ENCODE peak calls at places on chromosomes 3 and 15, in six cellular contexts. Q, I, O, N, T and W are unnamed samples.

GRCh38 chr3:84547971-84548970 is 410.5 kb upstream of the CADM2 start:
- DNase-seq in O (peak), N (no peak), Q (no peak), I (peak), T (no peak), W (no peak)

GRCh38 chr3:115580566-115580965 is 42.7 kb upstream of the GAP43 start:
- DNase-seq in Q (no peak), T (no peak), O (no peak), N (no peak), I (no peak), W (no peak)

GRCh38 chr3:22156868-22157267 is 405.9 kb upstream of the ZNF385D start:
- DNase-seq in O (no peak), Q (no peak), T (no peak), N (no peak), I (no peak), W (no peak)

GRCh38 chr3:141448606-141449216 is 38.1 kb upstream of the RASA2 start:
- DNase-seq in O (peak), I (no peak), T (no peak), N (no peak), Q (no peak), W (no peak)

GRCh38 chr3:167814441-167814951 is 79.0 kb downstream of the SERPINI1 start:
- DNase-seq in T (peak), Q (no peak), O (peak), I (no peak), N (no peak), W (peak)

GRCh38 chr3:30075514-30075913 is 530.9 kb upstream of the TGFBR2 start:
- DNase-seq in O (no peak), N (no peak), T (no peak), I (no peak), Q (no peak), W (no peak)

GRCh38 chr3:38143511-38143910 is 5.0 kb downstream of the MYD88 start:
- DNase-seq in T (no peak), Q (no peak), O (no peak), N (no peak), I (no peak), W (no peak)

GRCh38 chr3:29071077-29071634 is 209.7 kb upstream of the RBMS3 start:
- DNase-seq in I (no peak), Q (no peak), N (no peak), O (peak), T (no peak), W (no peak)

GRCh38 chr3:13093687-13094086 is 20.5 kb upstream of the IQSEC1 start:
- DNase-seq in Q (no peak), T (no peak), N (no peak), O (no peak), I (no peak), W (no peak)

GRCh38 chr15:73233623-73234022 is 135.1 kb downstream of the HCN4 start:
- DNase-seq in Q (no peak), I (no peak), N (no peak), T (no peak), O (peak), W (no peak)

GRCh38 chr3:141366285-141367037 is 1.8 kb upstream of the ZBTB38 start:
- DNase-seq in Q (peak), T (peak), N (peak), O (peak), I (no peak), W (no peak)

GRCh38 chr3:185552358-185552877 is at the start of gene LIPH:
- DNase-seq in T (no peak), O (peak), N (no peak), I (no peak), Q (no peak), W (no peak)

GRCh38 chr3:9590282-9590791 is 36.7 kb upstream of the LHFPL4 start:
- DNase-seq in Q (no peak), T (no peak), I (no peak), N (no peak), O (no peak), W (no peak)

GRCh38 chr3:141514382-141514781 is 27.6 kb downstream of the RASA2 start:
- DNase-seq in Q (no peak), I (no peak), T (no peak), O (no peak), N (no peak), W (no peak)

GRCh38 chr15:65130941-65131340 is 2.7 kb downstream of the PDCD7 start:
- DNase-seq in T (no peak), N (no peak), O (no peak), Q (no peak), I (no peak), W (no peak)

GRCh38 chr3:13894096-13894811 is 14.4 kb upstream of the WNT7A start:
- DNase-seq in N (peak), O (no peak), I (no peak), Q (no peak), T (no peak), W (no peak)

GRCh38 chr15:38623744-38624143 is 59.1 kb upstream of the RASGRP1 start:
- DNase-seq in T (no peak), I (no peak), Q (no peak), O (no peak), N (no peak), W (no peak)

GRCh38 chr3:139111392-139112229 is 66.9 kb upstream of the PRR23C start:
- DNase-seq in O (peak), N (peak), Q (peak), I (peak), T (peak), W (no peak)

GRCh38 chr3:138317687-138318086 is 12.0 kb downstream of the NME9 start:
- DNase-seq in N (no peak), Q (no peak), O (no peak), T (no peak), I (peak), W (no peak)

GRCh38 chr3:40381904-40382616 is 4.9 kb upstream of the ENTPD3 start:
- DNase-seq in O (no peak), Q (no peak), I (no peak), N (no peak), T (no peak), W (no peak)

GRCh38 chr3:112647122-112647521 is 6.2 kb upstream of the CCDC80 start:
- DNase-seq in T (no peak), N (peak), O (peak), I (no peak), Q (no peak), W (no peak)
- H3K4me3 ChIP-seq in T (no peak), N (no peak), O (no peak), I (no peak), Q (no peak), W (no peak)

DNA sequence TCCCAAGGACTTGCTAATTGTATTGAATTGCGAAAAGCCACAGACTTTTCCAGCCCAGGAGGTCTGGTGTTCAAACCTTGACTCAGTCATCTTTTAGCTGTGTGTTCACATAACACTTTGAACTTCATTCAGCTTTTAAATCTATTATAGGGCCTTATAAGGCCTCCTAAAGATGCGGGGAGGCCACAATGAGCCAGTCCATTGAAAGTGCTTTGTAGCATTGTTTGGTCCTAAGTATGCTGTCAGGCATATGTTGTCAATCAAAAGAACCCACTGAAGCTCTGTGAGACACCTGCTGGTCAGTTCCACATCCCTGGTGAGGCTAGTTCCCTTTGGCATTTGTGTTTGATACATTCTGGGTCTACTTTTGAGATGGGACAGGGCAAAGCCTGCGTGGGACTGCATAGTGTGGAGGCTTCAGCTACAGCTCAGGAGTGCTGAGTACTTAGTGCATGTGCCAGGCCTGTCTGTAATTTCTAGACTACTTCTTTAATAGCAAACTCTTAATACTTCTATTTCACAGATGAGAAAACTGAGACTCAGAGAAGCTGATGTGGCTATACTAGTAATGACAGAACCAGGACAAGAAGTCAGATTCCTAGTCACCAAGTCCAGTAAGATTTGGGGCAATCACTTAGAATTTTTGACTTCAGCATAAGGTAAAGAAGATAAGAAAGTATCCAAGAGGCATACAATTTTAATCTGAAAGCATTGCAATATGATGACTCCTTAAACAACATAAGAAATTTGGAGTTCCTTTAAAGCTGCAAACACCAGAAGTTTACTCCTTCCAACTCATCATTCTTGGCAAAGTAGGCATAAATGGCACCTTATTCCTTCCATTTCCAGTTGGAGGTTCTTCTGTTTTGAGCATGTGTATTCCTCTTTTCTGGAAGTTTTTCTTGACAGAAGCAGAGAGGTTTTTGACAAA is 213.0 kb downstream of the PDCD6IP start:
- DNase-seq in Q (no peak), I (no peak), O (peak), T (no peak), N (no peak), W (no peak)
- TF ChIP-seq CTCF in Q (no peak), I (peak), O (no peak), T (no peak), N (peak), W (no peak)

GRCh38 chr3:46892285-46893145 is 15.0 kb downstream of the PTH1R start:
- DNase-seq in T (peak), Q (peak), I (peak), N (peak), O (peak), W (peak)
- H3K4me3 ChIP-seq in T (peak), Q (peak), I (peak), N (peak), O (peak), W (peak)

DNA sequence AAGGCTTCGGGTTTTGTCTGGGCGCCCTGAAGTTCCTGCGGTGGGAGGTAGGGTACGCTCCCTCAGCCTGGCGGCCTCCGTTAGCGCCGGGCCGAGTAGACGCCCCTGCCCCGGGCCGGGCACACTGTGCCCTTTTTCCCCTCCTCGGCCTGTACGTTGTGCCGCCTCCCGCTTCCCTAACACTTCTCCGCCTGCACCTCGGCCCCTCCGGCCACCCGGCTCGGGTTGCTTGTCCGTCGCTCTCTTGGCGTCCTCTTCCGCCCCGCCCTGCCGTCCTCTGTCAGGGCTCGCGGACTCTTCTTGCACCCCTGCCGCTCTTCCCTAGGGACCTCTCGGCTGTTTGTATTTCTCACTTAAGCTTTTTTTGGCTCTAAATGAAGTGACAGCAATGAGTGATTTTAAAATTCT is 384 bp downstream of the KNL1 start:
- DNase-seq in O (peak), N (peak), I (peak), T (no peak), Q (no peak), W (no peak)
- TF ChIP-seq CTCF in O (peak), N (no peak), I (no peak), T (no peak), Q (no peak), W (no peak)

DNA sequence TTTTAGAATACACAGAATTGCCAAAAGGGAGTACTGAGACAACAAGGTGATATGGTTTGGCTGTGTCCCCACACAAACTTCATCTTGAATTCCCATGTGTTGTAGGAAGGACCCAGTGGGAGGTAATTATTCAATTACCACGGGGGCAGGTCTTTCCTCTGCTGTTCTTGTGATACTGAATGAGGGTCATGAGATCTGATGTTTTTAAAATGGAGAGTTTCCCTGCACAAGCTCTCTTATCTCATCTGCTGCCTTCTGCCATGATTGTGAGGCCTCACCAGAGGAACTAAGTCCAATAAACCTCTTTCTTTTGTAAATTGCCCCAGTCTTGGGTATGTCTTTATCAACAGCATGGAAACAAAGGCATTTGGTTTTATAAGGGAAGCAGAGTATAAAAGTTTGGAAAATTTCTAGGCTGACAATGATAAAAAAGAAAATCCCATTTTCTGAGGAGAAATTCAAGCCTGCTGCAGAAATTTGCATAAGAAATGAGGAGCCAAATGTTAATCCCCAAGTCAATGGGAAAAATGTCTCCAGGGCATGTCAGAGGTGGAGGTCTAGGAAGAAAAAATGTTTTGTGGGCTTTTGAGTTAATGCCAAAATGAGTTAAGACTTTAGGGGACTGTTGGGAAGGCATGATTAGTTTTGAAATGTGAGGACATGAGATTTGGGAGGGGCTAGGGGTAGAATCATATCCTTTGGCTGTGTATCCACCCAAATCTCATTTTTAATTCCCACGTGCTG is 130.5 kb upstream of the THRB start:
- DNase-seq in T (no peak), I (no peak), O (no peak), N (no peak), Q (no peak), W (no peak)
- H3K4me3 ChIP-seq in T (no peak), I (no peak), O (no peak), N (no peak), Q (no peak), W (no peak)

DNA sequence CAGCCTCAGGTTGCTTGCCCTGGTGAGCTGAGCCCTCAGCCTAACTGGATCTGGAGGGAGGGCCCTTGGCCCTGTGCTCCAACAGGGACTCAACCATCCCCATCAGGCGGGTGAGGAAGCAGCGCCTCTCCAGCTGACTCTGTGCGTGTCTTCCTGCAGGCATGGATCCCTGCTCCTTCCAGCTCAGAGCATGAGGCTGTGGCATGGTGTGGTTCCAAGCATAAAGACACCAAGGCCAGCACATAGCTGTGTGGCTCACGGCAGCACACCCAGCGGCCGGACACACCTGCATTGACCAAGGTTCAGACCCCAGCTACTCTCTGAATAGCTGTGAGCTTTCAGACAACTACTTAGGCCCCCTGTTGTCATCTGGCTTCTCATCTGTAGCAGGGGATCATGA is 131.0 kb upstream of the PLXNA1 start:
- DNase-seq in N (no peak), Q (no peak), T (no peak), I (no peak), O (no peak), W (peak)
- TF ChIP-seq CTCF in N (no peak), Q (no peak), T (no peak), I (no peak), O (no peak), W (no peak)

GRCh38 chr3:50205719-50206276 is 727 bp downstream of the SLC38A3 start:
- DNase-seq in T (no peak), I (peak), O (no peak), N (no peak), Q (no peak), W (no peak)
- H3K4me3 ChIP-seq in T (peak), I (peak), O (no peak), N (peak), Q (peak), W (peak)